ENCODE peak calls at places on chromosome 12, in five cellular contexts. U is neuronal stem cell, G is H9, L is trophoblast cell, D is IMR-90. I is an unnamed sample.

GRCh38 chr12:59040651-59041050 is 120.3 kb upstream of the LRIG3 start:
- DNase-seq in D (peak; percentile 94), G (no peak), L (no peak), U (peak; percentile 62), I (peak; percentile 84)

GRCh38 chr12:102965281-102966155 is 8.0 kb downstream of the ASCL1 start:
- DNase-seq in L (no peak), G (peak; percentile 72), D (no peak), U (no peak), I (no peak)

GRCh38 chr12:42166501-42166900 is 21.8 kb upstream of the GXYLT1 start:
- DNase-seq in U (no peak), L (no peak), D (peak; percentile 21), G (no peak), I (no peak)

GRCh38 chr12:89134213-89134770 is 218.0 kb downstream of the DUSP6 start:
- DNase-seq in U (no peak), G (no peak), L (no peak), D (no peak), I (no peak)

GRCh38 chr12:112168561-112168971 is 43.2 kb downstream of the TRAFD1 start:
- DNase-seq in D (no peak), U (no peak), L (no peak), G (no peak), I (no peak)

GRCh38 chr12:22702690-22703089 is 77.7 kb downstream of the ETNK1 start:
- DNase-seq in D (no peak), G (no peak), L (no peak), U (no peak), I (no peak)

GRCh38 chr12:124852329-124852831 is 11.3 kb downstream of the SCARB1 start:
- DNase-seq in D (no peak), U (no peak), L (no peak), G (no peak), I (peak; percentile 55)

GRCh38 chr12:31118831-31119530 is 45.3 kb downstream of the DDX11 start:
- DNase-seq in D (no peak), G (peak; percentile 87), L (no peak), U (peak; percentile 62), I (no peak)

GRCh38 chr12:87848248-87848868 is 180.8 kb downstream of the C12orf50 start:
- DNase-seq in G (no peak), U (peak; percentile 49), L (peak; percentile 40), D (peak; percentile 82), I (peak; percentile 65)

GRCh38 chr12:122021822-122022392 is at the start of gene BCL7A:
- DNase-seq in L (no peak), U (peak; percentile 70), G (peak; percentile 73), D (peak; percentile 74), I (peak; percentile 88)

GRCh38 chr12:112007945-112008344 is 5.0 kb downstream of the TMEM116 start:
- DNase-seq in L (no peak), U (no peak), D (peak; percentile 50), G (no peak), I (no peak)

GRCh38 chr12:122283680-122284079 is 17.4 kb upstream of the VPS33A start:
- DNase-seq in L (no peak), D (no peak), U (no peak), G (no peak), I (no peak)

GRCh38 chr12:87253157-87253556 is 776.0 kb downstream of the C12orf50 start:
- DNase-seq in D (no peak), U (no peak), G (no peak), L (no peak), I (no peak)

GRCh38 chr12:102958073-102958829 is 777 bp downstream of the ASCL1 start:
- DNase-seq in U (peak; percentile 81), L (peak; percentile 39), D (peak; percentile 19), G (peak; percentile 90), I (peak; percentile 36)

GRCh38 chr12:45745861-45746277 is 16.4 kb downstream of the ARID2 start:
- DNase-seq in L (no peak), D (peak; percentile 46), G (no peak), U (no peak), I (peak; percentile 43)

GRCh38 chr12:72523754-72524153 is 251.6 kb downstream of the TRHDE start:
- DNase-seq in G (no peak), L (no peak), D (no peak), U (no peak), I (peak; percentile 10)

GRCh38 chr12:122867701-122868461 is 28.0 kb downstream of the VPS37B start:
- DNase-seq in L (peak; percentile 18), G (peak; percentile 88), U (no peak), D (no peak), I (no peak)

GRCh38 chr12:124379938-124380754 is 85.3 kb downstream of the RFLNA start:
- DNase-seq in U (no peak), G (no peak), L (no peak), D (peak; percentile 89), I (peak; percentile 89)

GRCh38 chr12:132310181-132311040 is 19.0 kb downstream of the GALNT9 start:
- DNase-seq in L (no peak), D (no peak), U (no peak), G (no peak), I (no peak)

GRCh38 chr12:93979189-93979588 is 169.2 kb upstream of the PLXNC1 start:
- DNase-seq in U (no peak), G (no peak), D (peak; percentile 38), L (peak; percentile 48), I (no peak)

GRCh38 chr12:111141205-111141604 is 220.8 kb upstream of the MYL2 start:
- DNase-seq in D (no peak), U (no peak), L (no peak), G (no peak), I (no peak)

GRCh38 chr12:128784030-128784770 is 39.6 kb downstream of the SLC15A4 start:
- DNase-seq in G (no peak), D (peak; percentile 27), L (no peak), U (no peak), I (no peak)

GRCh38 chr12:116298578-116298977 is 21.1 kb upstream of the MED13L start:
- DNase-seq in G (no peak), L (no peak), U (no peak), D (no peak), I (no peak)
- H2BK120ac ChIP-seq in G (no peak overlapping the region), L (no peak overlapping the region), U (no peak overlapping the region), D (no peak overlapping the region), I (no peak overlapping the region)

DNA sequence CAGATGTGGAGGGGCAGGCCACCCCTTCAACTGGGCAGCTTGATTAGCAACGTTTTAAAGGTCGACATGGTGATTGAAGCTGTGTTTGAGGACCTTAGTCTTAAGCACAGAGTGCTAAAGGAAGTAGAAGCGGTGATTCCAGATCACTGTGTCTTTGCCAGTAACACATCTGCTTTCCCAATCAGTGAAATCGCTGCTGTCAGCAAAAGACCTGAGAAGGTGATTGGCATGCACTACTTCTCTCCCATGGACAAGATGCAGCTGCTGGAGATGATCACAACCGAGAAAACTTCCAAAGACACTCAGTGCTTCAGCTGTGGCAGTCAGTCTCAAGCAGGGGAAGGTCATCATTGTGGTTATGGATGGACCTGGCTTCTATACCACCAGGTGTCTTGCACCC is 23.9 kb upstream of the AICDA start:
- DNase-seq in L (no peak), G (no peak), U (no peak), D (no peak), I (no peak)
- H2BK120ac ChIP-seq in L (no peak overlapping the region), G (no peak overlapping the region), U (no peak overlapping the region), D (no peak overlapping the region), I (no peak overlapping the region)

GRCh38 chr12:16187684-16188083 is 89.8 kb downstream of the SLC15A5 start:
- DNase-seq in G (no peak), U (no peak), D (no peak), L (no peak), I (no peak)

GRCh38 chr12:16184691-16185090 is 92.8 kb downstream of the SLC15A5 start:
- DNase-seq in G (no peak), L (no peak), D (no peak), U (no peak), I (no peak)

DNA sequence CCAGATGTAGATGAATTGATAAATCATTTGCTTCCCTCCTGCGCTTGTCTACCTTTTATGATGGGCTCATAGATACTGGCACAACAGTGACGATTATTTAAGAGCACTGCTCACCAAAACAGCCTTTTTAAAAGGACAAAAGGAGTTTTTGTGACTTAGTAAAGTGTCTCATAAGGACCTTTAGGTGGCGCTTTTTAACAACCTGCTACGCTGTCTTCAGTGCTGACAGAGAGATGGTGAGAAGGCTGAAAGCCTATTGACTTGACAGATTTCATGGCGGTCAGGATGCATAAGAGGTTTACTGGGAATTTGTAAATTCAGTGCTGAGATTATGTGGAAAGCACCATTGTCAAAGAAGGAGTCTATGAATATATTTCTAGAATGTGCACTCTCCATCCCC is 87.6 kb downstream of the SLC15A5 start:
- DNase-seq in L (peak; percentile 4), D (peak; percentile 28), G (no peak), U (no peak), I (no peak)
- H2BK120ac ChIP-seq in L (no peak overlapping the region), D (no peak overlapping the region), G (no peak overlapping the region), U (no peak overlapping the region), I (no peak overlapping the region)

GRCh38 chr12:14261861-14262260 is 103.6 kb upstream of the ATF7IP start:
- DNase-seq in D (no peak), U (no peak), L (no peak), G (no peak), I (no peak)

GRCh38 chr12:14264777-14265176 is 100.7 kb upstream of the ATF7IP start:
- DNase-seq in D (peak; percentile 12), U (no peak), L (peak; percentile 49), G (no peak), I (peak; percentile 65)

GRCh38 chr12:14263742-14264141 is 101.7 kb upstream of the ATF7IP start:
- DNase-seq in U (no peak), L (no peak), G (no peak), D (no peak), I (no peak)

GRCh38 chr12:14262771-14263511 is 102.5 kb upstream of the ATF7IP start:
- DNase-seq in G (no peak), L (no peak), U (no peak), D (no peak), I (no peak)

GRCh38 chr12:14264316-14264715 is 101.2 kb upstream of the ATF7IP start:
- DNase-seq in D (peak; percentile 31), L (peak; percentile 31), U (no peak), G (no peak), I (peak; percentile 22)
- H2BK120ac ChIP-seq in D (no peak overlapping the region), L (peak overlapping the region; percentile 75), U (no peak overlapping the region), G (no peak overlapping the region), I (no peak overlapping the region)

GRCh38 chr12:65826513-65827171 is 2.4 kb downstream of the HMGA2 start:
- DNase-seq in U (no peak), L (no peak), D (peak; percentile 67), G (no peak), I (peak; percentile 57)
- H2BK120ac ChIP-seq in U (no peak overlapping the region), L (no peak overlapping the region), D (peak overlapping the region; percentile 81), G (no peak overlapping the region), I (peak overlapping the region; percentile 49)

GRCh38 chr12:19003110-19003509 is 126.4 kb upstream of the PLEKHA5 start:
- DNase-seq in U (no peak), L (no peak), G (no peak), D (no peak), I (no peak)
- H2BK120ac ChIP-seq in U (no peak overlapping the region), L (no peak overlapping the region), G (no peak overlapping the region), D (no peak overlapping the region), I (no peak overlapping the region)